ENCODE peak calls at places on chromosomes 12 and 14, in seven cellular contexts. One of them, this sample, is unnamed.

GRCh38 chr12:123384318-123384993 is 524 bp downstream of the KMT5A start:
- DNase-seq in ACHN: peak; percentile 58
- DNase-seq in MG63: peak; percentile 45
- DNase-seq in HS-5: no peak
- DNase-seq in ovary: peak; percentile 45
- DNase-seq in neuronal stem cell: no peak
- DNase-seq in CD4-positive, alpha-beta T cell: no peak
- DNase-seq in this sample: no peak

GRCh38 chr12:113664224-113664681 is 192.6 kb upstream of the LHX5 start:
- DNase-seq in neuronal stem cell: peak; percentile 70
- DNase-seq in MG63: no peak
- DNase-seq in ACHN: no peak
- DNase-seq in ovary: no peak
- DNase-seq in HS-5: no peak
- DNase-seq in CD4-positive, alpha-beta T cell: no peak
- DNase-seq in this sample: no peak

GRCh38 chr12:47767197-47767724 is 5.8 kb upstream of the SLC48A1 start:
- DNase-seq in HS-5: no peak
- DNase-seq in ACHN: peak; percentile 73
- DNase-seq in MG63: no peak
- DNase-seq in ovary: no peak
- DNase-seq in CD4-positive, alpha-beta T cell: peak; percentile 72
- DNase-seq in neuronal stem cell: no peak
- DNase-seq in this sample: peak; percentile 61

GRCh38 chr12:78725951-78726550 is 138.5 kb upstream of the SYT1 start:
- DNase-seq in ACHN: no peak
- DNase-seq in MG63: no peak
- DNase-seq in HS-5: no peak
- DNase-seq in ovary: no peak
- DNase-seq in neuronal stem cell: no peak
- DNase-seq in CD4-positive, alpha-beta T cell: no peak
- DNase-seq in this sample: no peak

GRCh38 chr12:125564753-125565152 is 499.5 kb downstream of the AACS start:
- DNase-seq in HS-5: no peak
- DNase-seq in ovary: no peak
- DNase-seq in ACHN: no peak
- DNase-seq in neuronal stem cell: no peak
- DNase-seq in CD4-positive, alpha-beta T cell: no peak
- DNase-seq in MG63: no peak
- DNase-seq in this sample: no peak

GRCh38 chr12:24027352-24027751 is 77.9 kb upstream of the SOX5 start:
- DNase-seq in neuronal stem cell: no peak
- DNase-seq in HS-5: no peak
- DNase-seq in ACHN: no peak
- DNase-seq in MG63: no peak
- DNase-seq in ovary: no peak
- DNase-seq in CD4-positive, alpha-beta T cell: no peak
- DNase-seq in this sample: no peak

GRCh38 chr14:95784137-95784536 is 70.2 kb upstream of the TCL1A start:
- DNase-seq in ovary: no peak
- DNase-seq in HS-5: no peak
- DNase-seq in ACHN: peak; percentile 27
- DNase-seq in CD4-positive, alpha-beta T cell: no peak
- DNase-seq in neuronal stem cell: peak; percentile 58
- DNase-seq in MG63: no peak
- DNase-seq in this sample: no peak

GRCh38 chr12:52724384-52724783 is 21.1 kb upstream of the KRT77 start:
- DNase-seq in MG63: no peak
- DNase-seq in CD4-positive, alpha-beta T cell: no peak
- DNase-seq in ACHN: no peak
- DNase-seq in ovary: no peak
- DNase-seq in neuronal stem cell: no peak
- DNase-seq in HS-5: no peak
- DNase-seq in this sample: no peak

GRCh38 chr14:52692248-52692962 is 3.0 kb downstream of the ERO1A start:
- DNase-seq in CD4-positive, alpha-beta T cell: no peak
- DNase-seq in HS-5: no peak
- DNase-seq in neuronal stem cell: no peak
- DNase-seq in MG63: no peak
- DNase-seq in ACHN: no peak
- DNase-seq in ovary: no peak
- DNase-seq in this sample: no peak

GRCh38 chr12:131620520-131620919 is 90.4 kb upstream of the SFSWAP start:
- DNase-seq in HS-5: no peak
- DNase-seq in ACHN: no peak
- DNase-seq in MG63: no peak
- DNase-seq in ovary: no peak
- DNase-seq in neuronal stem cell: no peak
- DNase-seq in CD4-positive, alpha-beta T cell: no peak
- DNase-seq in this sample: peak; percentile 17

GRCh38 chr12:112997506-112997905 is 19.2 kb downstream of the OAS2 start:
- DNase-seq in neuronal stem cell: no peak
- DNase-seq in HS-5: no peak
- DNase-seq in CD4-positive, alpha-beta T cell: no peak
- DNase-seq in MG63: no peak
- DNase-seq in ovary: no peak
- DNase-seq in ACHN: no peak
- DNase-seq in this sample: no peak

GRCh38 chr12:52014567-52015392 is 8.0 kb downstream of the TAMALIN start:
- DNase-seq in neuronal stem cell: no peak
- DNase-seq in ACHN: no peak
- DNase-seq in MG63: no peak
- DNase-seq in CD4-positive, alpha-beta T cell: no peak
- DNase-seq in HS-5: no peak
- DNase-seq in ovary: no peak
- DNase-seq in this sample: no peak

GRCh38 chr14:76844223-76844622 is 18.0 kb downstream of the LRRC74A start:
- DNase-seq in MG63: peak; percentile 72
- DNase-seq in CD4-positive, alpha-beta T cell: peak; percentile 29
- DNase-seq in HS-5: no peak
- DNase-seq in neuronal stem cell: no peak
- DNase-seq in ovary: peak; percentile 24
- DNase-seq in ACHN: no peak
- DNase-seq in this sample: peak; percentile 83

GRCh38 chr12:56326533-56326932 is 7.3 kb downstream of the PAN2 start:
- DNase-seq in neuronal stem cell: no peak
- DNase-seq in HS-5: no peak
- DNase-seq in ACHN: no peak
- DNase-seq in ovary: no peak
- DNase-seq in CD4-positive, alpha-beta T cell: no peak
- DNase-seq in MG63: peak; percentile 8
- DNase-seq in this sample: no peak